ENCODE peak calls at places on chromosomes 11 and 22, in eight cellular contexts. X, T, Q, A, E, M, O and U are unnamed samples.

GRCh38 chr11:14907411-14908213 is 15.6 kb upstream of the CYP2R1 start:
- DNase-seq in X (peak; percentile 80), T (peak; percentile 62), Q (peak; percentile 79), A (peak; percentile 61), E (peak; percentile 95), M (no peak), O (peak; percentile 92), U (peak; percentile 74)

GRCh38 chr11:14980854-14981253 is 8.7 kb upstream of the CALCA start:
- DNase-seq in X (no peak), T (no peak), Q (no peak), A (peak; percentile 28), E (no peak), M (no peak), O (no peak), U (no peak)

GRCh38 chr11:81359476-81359875 is 1374.2 kb downstream of the FAM181B start:
- DNase-seq in X (no peak), T (no peak), Q (no peak), A (no peak), E (no peak), M (no peak), O (no peak), U (no peak)

GRCh38 chr11:67373916-67374570 is 645 bp upstream of the CLCF1 start:
- DNase-seq in X (peak; percentile 81), T (peak; percentile 72), Q (peak; percentile 64), A (peak; percentile 100), E (peak; percentile 89), M (peak; percentile 86), O (peak; percentile 93), U (peak; percentile 84)

GRCh38 chr11:70546179-70546940 is 148.0 kb downstream of the CTTN start:
- DNase-seq in X (no peak), T (no peak), Q (no peak), A (no peak), E (no peak), M (no peak), O (peak; percentile 31), U (peak; percentile 28)

GRCh38 chr22:19213496-19214473 is 35.2 kb upstream of the SLC25A1 start:
- DNase-seq in X (no peak), T (peak; percentile 38), Q (no peak), A (no peak), E (no peak), M (peak; percentile 51), O (no peak), U (no peak)

GRCh38 chr22:46576556-46577351 is 39.3 kb upstream of the CELSR1 start:
- DNase-seq in X (no peak), T (peak; percentile 84), Q (no peak), A (no peak), E (peak; percentile 80), M (no peak), O (peak; percentile 81), U (peak; percentile 64)

GRCh38 chr22:28146401-28147304 is 227.6 kb upstream of the PITPNB start:
- DNase-seq in X (no peak), T (no peak), Q (no peak), A (no peak), E (no peak), M (no peak), O (no peak), U (no peak)

GRCh38 chr11:69651834-69652620 is 11.1 kb downstream of the CCND1 start:
- DNase-seq in X (no peak), T (no peak), Q (no peak), A (no peak), E (no peak), M (no peak), O (peak; percentile 15), U (peak; percentile 2)

GRCh38 chr11:119711476-119711875 is 17.5 kb downstream of the NECTIN1 start:
- DNase-seq in X (no peak), T (no peak), Q (no peak), A (no peak), E (no peak), M (no peak), O (no peak), U (no peak)

GRCh38 chr11:118015385-118015841 is 29.2 kb downstream of the IL10RA start:
- DNase-seq in X (no peak), T (no peak), Q (no peak), A (no peak), E (no peak), M (no peak), O (no peak), U (no peak)

GRCh38 chr11:95728790-95729189 is 60.8 kb downstream of the FAM76B start:
- DNase-seq in X (no peak), T (no peak), Q (no peak), A (no peak), E (no peak), M (no peak), O (no peak), U (no peak)

GRCh38 chr11:36361901-36362391 is 65.9 kb downstream of the PRR5L start:
- DNase-seq in X (no peak), T (no peak), Q (no peak), A (peak; percentile 65), E (no peak), M (peak; percentile 68), O (no peak), U (no peak)

GRCh38 chr11:129315781-129316579 is 59.7 kb upstream of the BARX2 start:
- DNase-seq in X (no peak), T (no peak), Q (no peak), A (no peak), E (peak; percentile 56), M (no peak), O (peak; percentile 81), U (no peak)

GRCh38 chr11:121590772-121591404 is 138.1 kb upstream of the SORL1-AS1 start:
- DNase-seq in X (no peak), T (no peak), Q (no peak), A (no peak), E (no peak), M (no peak), O (no peak), U (no peak)

GRCh38 chr11:119624102-119624615 is 104.8 kb downstream of the NECTIN1 start:
- DNase-seq in X (no peak), T (peak; percentile 81), Q (no peak), A (no peak), E (no peak), M (no peak), O (no peak), U (no peak)

GRCh38 chr22:40739723-40740122 is 60.4 kb downstream of the MCHR1 start:
- DNase-seq in X (no peak), T (no peak), Q (no peak), A (no peak), E (no peak), M (no peak), O (no peak), U (no peak)

GRCh38 chr22:42369250-42370041 is 62.8 kb downstream of the NFAM1 start:
- DNase-seq in X (peak; percentile 76), T (peak; percentile 97), Q (peak; percentile 98), A (peak; percentile 84), E (peak; percentile 96), M (peak; percentile 73), O (peak; percentile 93), U (peak; percentile 91)

GRCh38 chr11:9577551-9577950 is 4.1 kb downstream of the WEE1 start:
- DNase-seq in X (no peak), T (no peak), Q (no peak), A (no peak), E (no peak), M (no peak), O (no peak), U (no peak)

GRCh38 chr11:111976614-111977140 is 39.5 kb downstream of the DIXDC1 start:
- DNase-seq in X (no peak), T (no peak), Q (no peak), A (no peak), E (no peak), M (no peak), O (no peak), U (peak; percentile 28)

GRCh38 chr11:122037911-122038310 is 78.1 kb downstream of the BLID start:
- DNase-seq in X (no peak), T (no peak), Q (no peak), A (no peak), E (no peak), M (no peak), O (no peak), U (no peak)

GRCh38 chr22:28014141-28015055 is 95.3 kb upstream of the PITPNB start:
- DNase-seq in X (no peak), T (no peak), Q (peak; percentile 30), A (no peak), E (no peak), M (no peak), O (peak; percentile 61), U (peak; percentile 41)

GRCh38 chr11:65643971-65644370 is 6.1 kb downstream of the SIPA1 start:
- DNase-seq in X (no peak), T (peak; percentile 63), Q (no peak), A (peak; percentile 41), E (no peak), M (no peak), O (no peak), U (no peak)

DNA sequence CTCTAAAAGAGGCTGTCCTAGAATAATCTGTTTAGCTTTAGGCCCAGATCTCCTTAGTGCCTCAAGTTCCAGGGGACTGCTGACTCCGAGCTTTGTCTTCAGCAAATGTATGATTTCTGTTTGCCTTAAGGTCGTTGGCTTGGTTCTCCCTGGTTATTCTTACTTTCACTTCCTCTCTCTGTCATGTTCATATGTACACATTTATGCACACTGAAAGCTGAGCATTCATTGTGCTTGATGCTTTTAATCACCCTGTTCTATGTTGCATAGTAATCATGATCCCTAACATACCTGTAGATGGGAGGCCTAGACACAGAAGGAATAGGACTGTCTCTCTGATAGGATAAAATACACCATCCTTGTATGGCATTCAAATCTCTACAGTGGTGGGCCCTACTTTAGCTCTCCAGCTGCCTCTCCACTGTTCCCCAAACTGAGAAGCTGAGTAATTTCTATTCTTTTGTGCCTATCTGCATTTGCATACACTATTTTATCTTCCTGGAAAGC is 7.2 kb downstream of the PPFIBP2 start:
- DNase-seq in X (no peak), T (no peak), Q (no peak), A (no peak), E (no peak), M (no peak), O (no peak), U (no peak)
- TF ChIP-seq CTCF in X (no peak), T (no peak), Q (no peak), A (no peak), E (no peak), M (no peak), O (no peak), U (no peak)

GRCh38 chr11:64572143-64572542 is 18.9 kb upstream of the SLC22A12 start:
- DNase-seq in X (no peak), T (no peak), Q (peak; percentile 17), A (no peak), E (no peak), M (no peak), O (peak; percentile 29), U (no peak)
- H3K27ac ChIP-seq in X (no peak overlapping the region), T (no peak overlapping the region), Q (no peak overlapping the region), A (no peak overlapping the region), E (no peak overlapping the region), M (no peak overlapping the region), O (no peak overlapping the region), U (no peak overlapping the region)

GRCh38 chr22:25567305-25567704 is 2.8 kb downstream of the GRK3 start:
- DNase-seq in X (peak; percentile 21), T (no peak), Q (no peak), A (no peak), E (no peak), M (no peak), O (no peak), U (no peak)
- H3K4me3 ChIP-seq in X (peak overlapping the region; percentile 17), T (no peak overlapping the region), Q (peak overlapping the region; percentile 81), A (no peak overlapping the region), E (no peak overlapping the region), M (no peak overlapping the region), O (no peak overlapping the region), U (no peak overlapping the region)

DNA sequence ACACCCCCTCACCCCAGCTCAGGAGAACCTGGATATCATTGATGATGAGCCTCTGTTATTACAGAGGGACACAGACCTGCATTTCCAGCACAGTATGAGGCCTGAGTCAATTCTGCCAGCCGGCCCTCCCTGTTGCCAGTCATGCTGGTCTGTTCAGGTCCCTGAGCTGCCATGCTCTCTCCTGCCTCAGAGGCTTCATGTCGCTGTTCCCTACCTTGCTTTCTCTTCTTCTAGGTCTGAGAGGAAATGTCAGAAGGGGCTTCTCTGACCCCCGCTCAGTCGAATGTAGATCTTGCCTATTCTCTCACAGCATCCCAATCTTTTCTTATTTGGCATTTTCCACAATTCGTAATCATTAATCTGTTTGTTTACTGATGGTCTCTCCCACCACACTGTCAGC is 21.8 kb upstream of the ABCC8 start:
- DNase-seq in X (no peak), T (peak; percentile 26), Q (no peak), A (no peak), E (no peak), M (no peak), O (no peak), U (no peak)
- TF ChIP-seq CTCF in X (no peak), T (peak; percentile 45), Q (no peak), A (no peak), E (no peak), M (peak; percentile 33), O (no peak), U (peak; percentile 13)